ENCODE peak calls at places on chromosomes 5 and 9, in six cellular contexts. One of them, this sample, is unnamed.

GRCh38 chr9:107487521-107488399 is 1.8 kb downstream of the KLF4 start:
- DNase-seq in neural progenitor cell: peak; percentile 85
- DNase-seq in K562: no peak
- DNase-seq in GM23338: peak; percentile 87
- DNase-seq in PC-3: peak; percentile 79
- DNase-seq in fibroblast of lung: peak; percentile 51
- DNase-seq in this sample: peak; percentile 85

GRCh38 chr5:25441810-25442209 is 797.0 kb upstream of the CDH10 start:
- DNase-seq in neural progenitor cell: peak; percentile 20
- DNase-seq in K562: no peak
- DNase-seq in GM23338: no peak
- DNase-seq in PC-3: no peak
- DNase-seq in fibroblast of lung: no peak
- DNase-seq in this sample: no peak

GRCh38 chr9:110532908-110533665 is 46.5 kb downstream of the SVEP1 start:
- DNase-seq in neural progenitor cell: no peak
- DNase-seq in K562: no peak
- DNase-seq in GM23338: no peak
- DNase-seq in PC-3: no peak
- DNase-seq in fibroblast of lung: no peak
- DNase-seq in this sample: no peak

GRCh38 chr5:15914603-15915002 is 265.0 kb downstream of the MARCHF11 start:
- DNase-seq in neural progenitor cell: no peak
- DNase-seq in K562: no peak
- DNase-seq in GM23338: no peak
- DNase-seq in PC-3: no peak
- DNase-seq in fibroblast of lung: no peak
- DNase-seq in this sample: no peak

GRCh38 chr5:138180183-138180782 is 1.4 kb downstream of the KIF20A start:
- DNase-seq in neural progenitor cell: peak; percentile 68
- DNase-seq in K562: peak; percentile 48
- DNase-seq in GM23338: peak; percentile 52
- DNase-seq in PC-3: peak; percentile 71
- DNase-seq in fibroblast of lung: peak; percentile 48
- DNase-seq in this sample: peak; percentile 68

GRCh38 chr5:17087035-17087434 is 130.4 kb upstream of the BASP1 start:
- DNase-seq in neural progenitor cell: no peak
- DNase-seq in K562: no peak
- DNase-seq in GM23338: no peak
- DNase-seq in PC-3: no peak
- DNase-seq in fibroblast of lung: peak; percentile 51
- DNase-seq in this sample: no peak

GRCh38 chr5:179819296-179820126 is 1.2 kb upstream of the SQSTM1 start:
- DNase-seq in neural progenitor cell: peak; percentile 58
- DNase-seq in K562: peak; percentile 60
- DNase-seq in GM23338: peak; percentile 73
- DNase-seq in PC-3: peak; percentile 64
- DNase-seq in fibroblast of lung: peak; percentile 75
- DNase-seq in this sample: peak; percentile 88

GRCh38 chr5:69007726-69008368 is 86.0 kb upstream of the SLC30A5 start:
- DNase-seq in neural progenitor cell: peak; percentile 80
- DNase-seq in K562: peak; percentile 71
- DNase-seq in GM23338: peak; percentile 93
- DNase-seq in PC-3: peak; percentile 78
- DNase-seq in fibroblast of lung: peak; percentile 24
- DNase-seq in this sample: peak; percentile 83

GRCh38 chr5:172145870-172146747 is 41.9 kb downstream of the STK10 start:
- DNase-seq in neural progenitor cell: no peak
- DNase-seq in K562: no peak
- DNase-seq in GM23338: no peak
- DNase-seq in PC-3: no peak
- DNase-seq in fibroblast of lung: no peak
- DNase-seq in this sample: no peak

GRCh38 chr5:180603076-180603591 is 11.8 kb upstream of the SCGB3A1 start:
- DNase-seq in neural progenitor cell: no peak
- DNase-seq in K562: no peak
- DNase-seq in GM23338: no peak
- DNase-seq in PC-3: no peak
- DNase-seq in fibroblast of lung: no peak
- DNase-seq in this sample: no peak

GRCh38 chr5:10393491-10393890 is 40.0 kb downstream of the MARCHF6 start:
- DNase-seq in neural progenitor cell: no peak
- DNase-seq in K562: no peak
- DNase-seq in GM23338: no peak
- DNase-seq in PC-3: no peak
- DNase-seq in fibroblast of lung: peak; percentile 59
- DNase-seq in this sample: no peak

GRCh38 chr5:164000819-164001218 is 495.4 kb downstream of the MAT2B start:
- DNase-seq in neural progenitor cell: no peak
- DNase-seq in K562: no peak
- DNase-seq in GM23338: no peak
- DNase-seq in PC-3: no peak
- DNase-seq in fibroblast of lung: no peak
- DNase-seq in this sample: no peak

GRCh38 chr9:72675586-72675985 is 154.2 kb downstream of the TMC1 start:
- DNase-seq in neural progenitor cell: no peak
- DNase-seq in K562: no peak
- DNase-seq in GM23338: no peak
- DNase-seq in PC-3: no peak
- DNase-seq in fibroblast of lung: peak; percentile 81
- DNase-seq in this sample: no peak

GRCh38 chr5:132767150-132767549 is 9.9 kb downstream of the SEPTIN8 start:
- DNase-seq in neural progenitor cell: no peak
- DNase-seq in K562: no peak
- DNase-seq in GM23338: no peak
- DNase-seq in PC-3: no peak
- DNase-seq in fibroblast of lung: no peak
- DNase-seq in this sample: no peak

GRCh38 chr5:144951001-144951400 is 780.3 kb downstream of the KCTD16 start:
- DNase-seq in neural progenitor cell: no peak
- DNase-seq in K562: no peak
- DNase-seq in GM23338: no peak
- DNase-seq in PC-3: no peak
- DNase-seq in fibroblast of lung: no peak
- DNase-seq in this sample: no peak

GRCh38 chr9:79492092-79492995 is 79.4 kb upstream of the TLE4 start:
- DNase-seq in neural progenitor cell: no peak
- DNase-seq in K562: no peak
- DNase-seq in GM23338: no peak
- DNase-seq in PC-3: peak; percentile 59
- DNase-seq in fibroblast of lung: no peak
- DNase-seq in this sample: no peak

GRCh38 chr9:112866662-112867274 is 23.9 kb downstream of the SLC46A2 start:
- DNase-seq in neural progenitor cell: peak; percentile 35
- DNase-seq in K562: peak; percentile 19
- DNase-seq in GM23338: peak; percentile 79
- DNase-seq in PC-3: peak; percentile 79
- DNase-seq in fibroblast of lung: peak; percentile 52
- DNase-seq in this sample: no peak

GRCh38 chr5:165714594-165714993 is 2209.2 kb downstream of the MAT2B start:
- DNase-seq in neural progenitor cell: no peak
- DNase-seq in K562: no peak
- DNase-seq in GM23338: no peak
- DNase-seq in PC-3: no peak
- DNase-seq in fibroblast of lung: no peak
- DNase-seq in this sample: no peak

GRCh38 chr5:7394889-7395431 is 978 bp upstream of the ADCY2 start:
- DNase-seq in neural progenitor cell: peak; percentile 65
- DNase-seq in K562: no peak
- DNase-seq in GM23338: peak; percentile 77
- DNase-seq in PC-3: no peak
- DNase-seq in fibroblast of lung: no peak
- DNase-seq in this sample: peak; percentile 37

GRCh38 chr9:113668057-113668456 is 204.5 kb downstream of the RGS3 start:
- DNase-seq in neural progenitor cell: no peak
- DNase-seq in K562: no peak
- DNase-seq in GM23338: no peak
- DNase-seq in PC-3: no peak
- DNase-seq in fibroblast of lung: peak; percentile 33
- DNase-seq in this sample: no peak

GRCh38 chr5:133779828-133780475 is 167.6 kb upstream of the FSTL4 start:
- DNase-seq in neural progenitor cell: no peak
- DNase-seq in K562: no peak
- DNase-seq in GM23338: peak; percentile 49
- DNase-seq in PC-3: no peak
- DNase-seq in fibroblast of lung: no peak
- DNase-seq in this sample: no peak

GRCh38 chr9:14258840-14259239 is 55.1 kb downstream of the NFIB start:
- DNase-seq in neural progenitor cell: no peak
- DNase-seq in K562: no peak
- DNase-seq in GM23338: no peak
- DNase-seq in PC-3: peak; percentile 76
- DNase-seq in fibroblast of lung: peak; percentile 74
- DNase-seq in this sample: no peak

GRCh38 chr5:82164957-82165698 is 113.0 kb downstream of the RPS23 start:
- DNase-seq in neural progenitor cell: peak; percentile 49
- DNase-seq in K562: no peak
- DNase-seq in GM23338: peak; percentile 53
- DNase-seq in PC-3: peak; percentile 55
- DNase-seq in fibroblast of lung: peak; percentile 80
- DNase-seq in this sample: peak; percentile 23

GRCh38 chr5:65126670-65127069 is 355.1 kb downstream of the ADAMTS6 start:
- DNase-seq in neural progenitor cell: no peak
- DNase-seq in K562: no peak
- DNase-seq in GM23338: no peak
- DNase-seq in PC-3: no peak
- DNase-seq in fibroblast of lung: no peak
- DNase-seq in this sample: no peak

GRCh38 chr5:65125681-65126080 is 356.0 kb downstream of the ADAMTS6 start:
- DNase-seq in neural progenitor cell: no peak
- DNase-seq in K562: no peak
- DNase-seq in GM23338: no peak
- DNase-seq in PC-3: no peak
- DNase-seq in fibroblast of lung: no peak
- DNase-seq in this sample: no peak

GRCh38 chr5:65126192-65126591 is 355.5 kb downstream of the ADAMTS6 start:
- DNase-seq in neural progenitor cell: peak; percentile 40
- DNase-seq in K562: no peak
- DNase-seq in GM23338: no peak
- DNase-seq in PC-3: no peak
- DNase-seq in fibroblast of lung: peak; percentile 76
- DNase-seq in this sample: no peak

GRCh38 chr5:65128226-65128625 is 353.5 kb downstream of the ADAMTS6 start:
- DNase-seq in neural progenitor cell: peak; percentile 34
- DNase-seq in K562: no peak
- DNase-seq in GM23338: peak; percentile 41
- DNase-seq in PC-3: no peak
- DNase-seq in fibroblast of lung: peak; percentile 58
- DNase-seq in this sample: no peak

GRCh38 chr5:65127181-65127901 is 354.4 kb downstream of the ADAMTS6 start:
- DNase-seq in neural progenitor cell: no peak
- DNase-seq in K562: no peak
- DNase-seq in GM23338: no peak
- DNase-seq in PC-3: no peak
- DNase-seq in fibroblast of lung: peak; percentile 88
- DNase-seq in this sample: no peak
- H3K4me2 ChIP-seq in neural progenitor cell: no peak overlapping the region
- H3K4me2 ChIP-seq in K562: no peak overlapping the region
- H3K4me2 ChIP-seq in GM23338: no peak overlapping the region
- H3K4me2 ChIP-seq in PC-3: no peak overlapping the region
- H3K4me2 ChIP-seq in fibroblast of lung: peak overlapping the region; percentile 77
- H3K4me2 ChIP-seq in this sample: no peak overlapping the region

GRCh38 chr5:11905209-11905608 is 963 bp upstream of the CTNND2 start:
- DNase-seq in neural progenitor cell: peak; percentile 13
- DNase-seq in K562: no peak
- DNase-seq in GM23338: peak; percentile 26
- DNase-seq in PC-3: no peak
- DNase-seq in fibroblast of lung: no peak
- DNase-seq in this sample: no peak

GRCh38 chr5:11904270-11904906 is at the start of gene CTNND2:
- DNase-seq in neural progenitor cell: peak; percentile 94
- DNase-seq in K562: no peak
- DNase-seq in GM23338: peak; percentile 94
- DNase-seq in PC-3: peak; percentile 76
- DNase-seq in fibroblast of lung: peak; percentile 77
- DNase-seq in this sample: peak; percentile 86

GRCh38 chr5:11902304-11902703 is 1.9 kb downstream of the CTNND2 start:
- DNase-seq in neural progenitor cell: peak; percentile 39
- DNase-seq in K562: no peak
- DNase-seq in GM23338: no peak
- DNase-seq in PC-3: no peak
- DNase-seq in fibroblast of lung: no peak
- DNase-seq in this sample: no peak

GRCh38 chr5:11903614-11904269 is 504 bp downstream of the CTNND2 start:
- DNase-seq in neural progenitor cell: peak; percentile 90
- DNase-seq in K562: no peak
- DNase-seq in GM23338: peak; percentile 73
- DNase-seq in PC-3: peak; percentile 57
- DNase-seq in fibroblast of lung: peak; percentile 45
- DNase-seq in this sample: peak; percentile 86

GRCh38 chr5:11903121-11903613 is 1.1 kb downstream of the CTNND2 start:
- DNase-seq in neural progenitor cell: peak; percentile 62
- DNase-seq in K562: no peak
- DNase-seq in GM23338: peak; percentile 25
- DNase-seq in PC-3: no peak
- DNase-seq in fibroblast of lung: peak; percentile 41
- DNase-seq in this sample: peak; percentile 34
- TF ChIP-seq EZH2 in neural progenitor cell: no peak
- TF ChIP-seq EZH2 in K562: no peak
- TF ChIP-seq EZH2 in GM23338: peak; percentile 47
- TF ChIP-seq EZH2 in PC-3: peak; percentile 85
- TF ChIP-seq EZH2 in fibroblast of lung: peak; percentile 54
- TF ChIP-seq EZH2 in this sample: no peak

DNA sequence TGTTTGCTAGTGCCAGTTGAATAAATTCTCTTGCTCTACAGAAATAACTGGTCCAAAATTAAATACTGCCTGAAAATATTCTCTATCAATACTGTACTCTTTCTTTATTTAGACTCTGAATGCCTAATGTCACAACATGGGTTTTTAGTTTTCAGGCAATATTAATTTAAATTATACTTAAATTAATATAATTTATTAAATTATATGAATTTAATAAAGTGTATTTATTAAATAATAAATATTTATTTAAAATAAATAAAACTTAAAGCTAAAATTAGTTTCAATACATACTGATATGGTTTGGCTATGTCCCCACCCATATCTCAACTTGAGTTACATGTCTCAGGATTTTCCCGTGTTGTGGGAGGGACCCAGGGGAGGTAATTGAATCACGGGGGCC is 146.0 kb downstream of the PRR16 start:
- DNase-seq in neural progenitor cell: no peak
- DNase-seq in K562: no peak
- DNase-seq in GM23338: no peak
- DNase-seq in PC-3: no peak
- DNase-seq in fibroblast of lung: no peak
- DNase-seq in this sample: no peak
- H3K4me3 ChIP-seq in neural progenitor cell: no peak overlapping the region
- H3K4me3 ChIP-seq in K562: no peak overlapping the region
- H3K4me3 ChIP-seq in GM23338: no peak overlapping the region
- H3K4me3 ChIP-seq in PC-3: no peak overlapping the region
- H3K4me3 ChIP-seq in fibroblast of lung: no peak overlapping the region
- H3K4me3 ChIP-seq in this sample: no peak overlapping the region

DNA sequence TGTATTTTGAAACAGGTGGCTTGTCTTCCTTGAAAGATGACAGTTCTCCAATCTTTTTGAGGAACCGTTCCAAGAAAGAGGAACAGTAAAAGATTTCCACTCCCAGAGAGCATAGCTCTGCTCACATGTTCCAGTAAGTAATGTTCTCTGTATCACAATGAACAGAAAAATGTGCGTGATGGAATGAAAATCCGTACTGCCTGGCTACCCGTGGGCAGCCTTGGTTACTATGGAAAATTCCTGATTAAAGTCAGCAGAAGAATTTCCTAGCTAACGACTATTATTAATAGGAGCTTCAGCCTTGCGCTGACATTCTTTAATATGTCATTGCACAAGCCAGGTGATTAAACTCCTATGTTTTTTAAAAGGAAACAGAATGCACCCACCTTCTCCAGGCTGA is 54.9 kb upstream of the CPEB4 start:
- DNase-seq in neural progenitor cell: no peak
- DNase-seq in K562: no peak
- DNase-seq in GM23338: no peak
- DNase-seq in PC-3: no peak
- DNase-seq in fibroblast of lung: peak; percentile 72
- DNase-seq in this sample: no peak
- H3K4me2 ChIP-seq in neural progenitor cell: no peak overlapping the region
- H3K4me2 ChIP-seq in K562: no peak overlapping the region
- H3K4me2 ChIP-seq in GM23338: no peak overlapping the region
- H3K4me2 ChIP-seq in PC-3: no peak overlapping the region
- H3K4me2 ChIP-seq in fibroblast of lung: no peak overlapping the region
- H3K4me2 ChIP-seq in this sample: no peak overlapping the region